ENCODE peak calls at places on chromosomes 6 and 20, in eight cellular contexts. A, E, K, W, T, J, O and V are unnamed samples.

GRCh38 chr6:116954938-116955337 is 77.9 kb downstream of the RFX6 start:
- DNase-seq in E (no peak), W (no peak), K (no peak), O (no peak), T (no peak), A (no peak), J (no peak), V (no peak)

GRCh38 chr6:28880894-28881780 is 42.6 kb downstream of the TRIM27 start:
- DNase-seq in O (peak; percentile 28), A (peak; percentile 66), T (peak; percentile 53), J (peak; percentile 48), E (peak; percentile 68), W (peak; percentile 83), K (no peak), V (no peak)

GRCh38 chr20:23180451-23180921 is 94.4 kb upstream of the CD93 start:
- DNase-seq in K (no peak), E (peak; percentile 90), T (no peak), J (no peak), O (no peak), A (no peak), W (peak; percentile 68), V (no peak)

GRCh38 chr6:94658929-94659328 is 918.4 kb upstream of the MANEA start:
- DNase-seq in O (no peak), E (no peak), T (no peak), W (no peak), A (no peak), K (no peak), J (no peak), V (no peak)

GRCh38 chr20:37727957-37728634 is 34.3 kb downstream of the CTNNBL1 start:
- DNase-seq in A (no peak), W (no peak), O (no peak), K (no peak), J (no peak), T (no peak), E (no peak), V (no peak)

GRCh38 chr6:1611322-1611571 is 1.5 kb downstream of the FOXC1 start:
- DNase-seq in E (no peak), A (peak; percentile 51), W (no peak), J (no peak), T (no peak), K (no peak), O (no peak), V (no peak)

GRCh38 chr6:166417285-166417691 is 34.5 kb upstream of the MPC1 start:
- DNase-seq in K (no peak), T (no peak), A (no peak), E (no peak), W (peak; percentile 4), O (no peak), J (no peak), V (no peak)

GRCh38 chr6:24949020-24949569 is 13.3 kb upstream of the RIPOR2 start:
- DNase-seq in T (peak; percentile 72), J (no peak), W (no peak), O (peak; percentile 88), A (no peak), E (no peak), K (no peak), V (no peak)

GRCh38 chr20:57223648-57224489 is 42.6 kb downstream of the BMP7 start:
- DNase-seq in E (no peak), T (no peak), O (no peak), J (no peak), K (no peak), W (no peak), A (no peak), V (no peak)

GRCh38 chr6:151916680-151917164 is 109.2 kb downstream of the ESR1 start:
- DNase-seq in A (no peak), W (no peak), K (peak; percentile 32), J (no peak), O (no peak), T (no peak), E (no peak), V (no peak)

GRCh38 chr6:104509355-104509754 is 350.4 kb downstream of the HACE1 start:
- DNase-seq in T (no peak), O (no peak), E (no peak), W (no peak), A (no peak), J (no peak), K (no peak), V (no peak)

GRCh38 chr6:8429821-8430220 is 5.5 kb downstream of the SLC35B3 start:
- DNase-seq in K (no peak), T (no peak), O (no peak), E (no peak), A (no peak), W (no peak), J (no peak), V (no peak)

GRCh38 chr6:147515327-147515726 is 6.8 kb downstream of the SAMD5 start:
- DNase-seq in K (no peak), W (no peak), T (no peak), E (no peak), O (no peak), J (no peak), A (no peak), V (no peak)

GRCh38 chr6:169239181-169239580 is 14.5 kb downstream of the THBS2 start:
- DNase-seq in A (no peak), E (no peak), T (no peak), O (no peak), J (no peak), K (no peak), W (no peak), V (no peak)

GRCh38 chr6:111283707-111284106 is 196.4 kb downstream of the SLC16A10 start:
- DNase-seq in J (no peak), A (no peak), T (no peak), E (no peak), W (no peak), O (no peak), K (no peak), V (no peak)

GRCh38 chr6:111651185-111652034 is 45.7 kb upstream of the TRAF3IP2 start:
- DNase-seq in K (peak; percentile 50), A (no peak), T (no peak), W (no peak), J (no peak), O (no peak), E (no peak), V (peak; percentile 40)

GRCh38 chr6:42777126-42777822 is 4.6 kb upstream of the BICRAL start:
- DNase-seq in K (no peak), T (no peak), J (no peak), A (no peak), W (no peak), E (no peak), O (peak; percentile 80), V (no peak)

GRCh38 chr6:115078555-115078954 is 735.7 kb upstream of the HS3ST5 start:
- DNase-seq in K (no peak), J (no peak), O (no peak), E (no peak), A (no peak), T (no peak), W (no peak), V (no peak)

GRCh38 chr6:147204060-147204785 is at the start of gene STXBP5:
- DNase-seq in O (peak; percentile 73), E (peak; percentile 43), W (peak; percentile 66), A (peak; percentile 64), J (peak; percentile 43), T (peak; percentile 56), K (no peak), V (peak; percentile 74)

GRCh38 chr20:58883243-58883691 is 30.8 kb downstream of the GNAS start:
- DNase-seq in K (peak; percentile 37), O (no peak), T (no peak), E (no peak), A (no peak), J (no peak), W (no peak), V (no peak)

GRCh38 chr6:157644043-157644810 is 178.8 kb upstream of the SNX9 start:
- DNase-seq in J (no peak), A (no peak), T (no peak), E (no peak), W (no peak), K (no peak), O (no peak), V (no peak)
- TF ChIP-seq CTCF in J (no peak), A (peak; percentile 23), T (no peak), E (peak; percentile 32), W (no peak), K (peak; percentile 59), O (no peak), V (no peak)

GRCh38 chr6:154463573-154464419 is 46.7 kb downstream of the CNKSR3 start:
- DNase-seq in T (no peak), J (no peak), W (no peak), E (no peak), K (no peak), O (no peak), A (peak; percentile 27), V (no peak)

GRCh38 chr6:154462425-154462824 is 48.1 kb downstream of the CNKSR3 start:
- DNase-seq in O (no peak), K (no peak), W (no peak), A (no peak), T (no peak), E (no peak), J (no peak), V (no peak)

GRCh38 chr6:154460306-154461071 is 50.0 kb downstream of the CNKSR3 start:
- DNase-seq in K (peak; percentile 28), W (no peak), O (no peak), A (no peak), E (no peak), T (no peak), J (no peak), V (no peak)

GRCh38 chr6:154459513-154459912 is 51.0 kb downstream of the CNKSR3 start:
- DNase-seq in O (no peak), A (no peak), T (no peak), E (no peak), J (no peak), K (no peak), W (no peak), V (no peak)

GRCh38 chr6:154461348-154461747 is 49.1 kb downstream of the CNKSR3 start:
- DNase-seq in A (no peak), E (no peak), J (no peak), W (no peak), O (no peak), K (no peak), T (no peak), V (no peak)
- TF ChIP-seq CTCF in A (no peak), E (no peak), J (no peak), W (no peak), O (no peak), K (no peak), T (no peak), V (no peak)

DNA sequence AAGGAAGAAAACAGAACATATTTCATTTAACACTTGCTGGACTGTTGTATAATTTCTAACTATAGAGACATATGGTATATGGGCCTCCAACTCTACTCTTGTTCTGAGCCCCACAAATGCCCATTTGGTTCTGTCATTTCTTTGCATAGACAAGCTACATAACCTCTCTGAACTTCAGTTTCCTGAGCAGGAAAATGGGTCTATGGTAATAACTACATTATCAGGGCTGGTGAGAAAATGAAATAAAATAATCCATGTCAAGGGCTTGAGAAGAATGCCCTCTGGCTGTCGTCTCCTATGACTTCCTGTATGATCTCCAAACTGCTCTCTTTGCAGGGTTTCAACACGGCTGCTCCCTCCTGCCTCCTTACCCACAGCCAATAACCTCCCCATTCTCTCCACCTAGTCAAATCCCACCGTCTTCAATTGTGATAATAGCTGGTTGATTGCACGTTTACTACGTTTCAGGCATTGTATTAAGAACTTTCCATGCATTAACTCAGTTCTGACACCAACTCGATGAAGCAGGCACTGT is 12.0 kb downstream of the ZCCHC3 start:
- DNase-seq in T (no peak), W (no peak), E (no peak), J (no peak), K (no peak), O (no peak), A (peak; percentile 27), V (no peak)
- TF ChIP-seq CTCF in T (no peak), W (no peak), E (peak; percentile 32), J (no peak), K (peak; percentile 7), O (no peak), A (no peak), V (no peak)

GRCh38 chr20:33838035-33838864 is 27.1 kb downstream of the CHMP4B start:
- DNase-seq in A (no peak), O (no peak), T (no peak), J (no peak), E (no peak), W (no peak), K (no peak), V (no peak)
- TF ChIP-seq CTCF in A (peak; percentile 4), O (peak; percentile 23), T (peak; percentile 32), J (no peak), E (no peak), W (no peak), K (no peak), V (no peak)